ENCODE peak calls at places on chromosomes 3 and 15, in six cellular contexts. U is IMR-90, A is tibial nerve, Q is right cardiac atrium, K is heart left ventricle, P is tibial artery. S is an unnamed sample.

GRCh38 chr3:171354706-171355582 is 105.3 kb downstream of the TNIK start:
- DNase-seq in U (no peak), A (no peak), Q (no peak), K (no peak), P (no peak), S (no peak)

GRCh38 chr3:24149032-24149431 is 203.9 kb downstream of the NR1D2 start:
- DNase-seq in U (no peak), A (no peak), Q (no peak), K (no peak), P (no peak), S (no peak)

GRCh38 chr3:7709383-7710082 is 792.1 kb upstream of the LMCD1 start:
- DNase-seq in U (no peak), A (no peak), Q (no peak), K (no peak), P (no peak), S (no peak)

GRCh38 chr3:9108876-9109569 is 140.4 kb downstream of the SRGAP3 start:
- DNase-seq in U (no peak), A (no peak), Q (no peak), K (no peak), P (no peak), S (no peak)

GRCh38 chr3:187318819-187319616 is 27.5 kb upstream of the MASP1 start:
- DNase-seq in U (peak; percentile 73), A (peak; percentile 60), Q (peak; percentile 57), K (peak; percentile 31), P (peak; percentile 69), S (peak; percentile 62)

GRCh38 chr15:46460426-46460825 is 825.6 kb downstream of the SQOR start:
- DNase-seq in U (no peak), A (no peak), Q (no peak), K (no peak), P (no peak), S (no peak)

GRCh38 chr3:134462236-134463059 is 23.3 kb downstream of the ANAPC13 start:
- DNase-seq in U (peak; percentile 91), A (no peak), Q (no peak), K (no peak), P (no peak), S (no peak)

GRCh38 chr15:58545307-58546065 is 113.7 kb downstream of the LIPC start:
- DNase-seq in U (peak; percentile 17), A (no peak), Q (peak; percentile 29), K (no peak), P (no peak), S (no peak)

GRCh38 chr15:38547255-38547997 is 17.2 kb downstream of the RASGRP1 start:
- DNase-seq in U (peak; percentile 70), A (no peak), Q (no peak), K (no peak), P (no peak), S (no peak)

GRCh38 chr3:107822308-107822707 is 268.5 kb downstream of the CD47 start:
- DNase-seq in U (no peak), A (no peak), Q (no peak), K (no peak), P (no peak), S (no peak)

GRCh38 chr3:66270314-66270713 is 49.5 kb downstream of the SLC25A26 start:
- DNase-seq in U (peak; percentile 79), A (no peak), Q (no peak), K (no peak), P (no peak), S (no peak)

GRCh38 chr3:31010491-31010890 is 116.0 kb upstream of the GADL1 start:
- DNase-seq in U (peak; percentile 52), A (no peak), Q (no peak), K (no peak), P (no peak), S (no peak)

GRCh38 chr3:171346011-171346410 is 114.2 kb downstream of the TNIK start:
- DNase-seq in U (no peak), A (no peak), Q (no peak), K (no peak), P (no peak), S (no peak)

GRCh38 chr15:78715930-78716329 is 74.9 kb upstream of the CHRNB4 start:
- DNase-seq in U (peak; percentile 82), A (no peak), Q (no peak), K (no peak), P (no peak), S (no peak)

GRCh38 chr15:78626611-78627010 is 5.8 kb upstream of the CHRNA3 start:
- DNase-seq in U (no peak), A (no peak), Q (no peak), K (no peak), P (no peak), S (no peak)

GRCh38 chr15:32718822-32719716 is 1.3 kb downstream of the GREM1 start:
- DNase-seq in U (no peak), A (no peak), Q (peak; percentile 54), K (no peak), P (no peak), S (peak; percentile 47)

GRCh38 chr3:50430950-50431435 is 71.7 kb upstream of the TMEM115 start:
- DNase-seq in U (no peak), A (no peak), Q (no peak), K (no peak), P (no peak), S (no peak)

GRCh38 chr3:94162700-94163099 is 99.8 kb downstream of the NSUN3 start:
- DNase-seq in U (peak; percentile 34), A (no peak), Q (no peak), K (no peak), P (no peak), S (peak; percentile 43)

GRCh38 chr3:38247366-38248035 is 18.1 kb upstream of the SLC22A13 start:
- DNase-seq in U (peak; percentile 93), A (peak; percentile 34), Q (no peak), K (no peak), P (no peak), S (peak; percentile 20)

GRCh38 chr3:149936812-149937230 is 33.9 kb downstream of the PFN2 start:
- DNase-seq in U (peak; percentile 62), A (peak; percentile 19), Q (no peak), K (peak; percentile 46), P (peak; percentile 31), S (peak; percentile 54)

GRCh38 chr15:85742186-85742751 is 52.5 kb downstream of the KLHL25 start:
- DNase-seq in U (peak; percentile 66), A (no peak), Q (no peak), K (peak; percentile 26), P (peak; percentile 16), S (no peak)

GRCh38 chr15:38517312-38517711 is 47.3 kb downstream of the RASGRP1 start:
- DNase-seq in U (peak; percentile 77), A (no peak), Q (no peak), K (no peak), P (no peak), S (no peak)

GRCh38 chr3:55434789-55435188 is 52.3 kb downstream of the WNT5A start:
- DNase-seq in U (peak; percentile 21), A (no peak), Q (peak; percentile 50), K (no peak), P (no peak), S (peak; percentile 6)

GRCh38 chr3:61936344-61936937 is 375.1 kb downstream of the PTPRG start:
- DNase-seq in U (peak; percentile 15), A (no peak), Q (peak; percentile 37), K (no peak), P (no peak), S (no peak)

GRCh38 chr3:114827495-114827894 is 319.6 kb downstream of the ZBTB20 start:
- DNase-seq in U (peak; percentile 58), A (no peak), Q (no peak), K (no peak), P (no peak), S (no peak)

DNA sequence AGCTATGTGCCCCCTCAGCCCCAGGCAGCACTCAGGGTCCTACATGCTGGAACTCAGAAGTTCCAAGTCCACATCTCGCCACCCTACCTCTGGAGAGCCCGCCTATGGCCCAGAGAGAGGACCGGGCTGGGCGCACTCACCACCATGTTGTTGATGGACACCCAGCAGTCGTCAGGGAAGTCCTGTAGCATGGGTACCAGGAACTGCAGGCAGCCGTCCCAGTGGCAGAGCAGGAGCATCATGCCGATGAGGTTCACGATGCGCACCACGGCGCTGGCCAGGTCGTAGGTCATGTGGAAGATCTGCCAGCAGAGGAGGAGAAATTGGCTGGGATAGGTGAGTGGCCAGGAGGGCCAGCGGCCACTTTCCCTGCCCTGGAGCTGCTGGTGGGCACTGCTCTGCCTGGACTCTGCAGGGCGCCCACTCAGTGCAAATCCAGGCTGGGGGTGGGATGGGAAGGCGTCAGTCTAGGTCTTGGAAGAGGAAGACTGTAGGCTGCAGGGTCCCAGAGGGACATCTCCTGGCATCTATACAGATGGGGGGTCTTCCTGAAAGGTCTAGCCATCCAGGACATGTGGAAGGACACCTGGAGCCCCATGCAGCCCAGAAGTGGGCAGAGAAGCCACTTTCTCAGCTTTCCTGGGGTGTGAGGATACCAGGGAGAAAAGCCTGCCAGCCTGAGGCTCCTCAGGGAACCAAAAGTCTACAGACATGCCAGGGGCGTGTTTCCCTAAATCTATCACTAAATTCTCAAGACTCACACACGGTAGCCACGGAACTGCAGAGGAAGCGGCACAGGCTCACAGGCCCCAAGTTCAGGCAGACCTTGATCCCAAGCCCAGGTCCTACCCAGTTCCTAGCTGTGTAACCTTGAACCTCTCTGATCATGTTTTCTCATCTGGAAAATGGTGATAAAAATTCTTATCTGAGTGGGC is 36.5 kb downstream of the HCN4 start:
- DNase-seq in U (no peak), A (no peak), Q (no peak), K (peak; percentile 10), P (no peak), S (no peak)
- H3K4me3 ChIP-seq in U (no peak overlapping the region), A (no peak overlapping the region), Q (no peak overlapping the region), K (no peak overlapping the region), P (no peak overlapping the region), S (no peak overlapping the region)

GRCh38 chr3:101577276-101577675 is 3.3 kb downstream of the PCNP start:
- DNase-seq in U (no peak), A (no peak), Q (no peak), K (no peak), P (no peak), S (no peak)
- H3K27ac ChIP-seq in U (no peak overlapping the region), A (no peak overlapping the region), Q (no peak overlapping the region), K (peak overlapping the region; percentile 40), P (no peak overlapping the region), S (no peak overlapping the region)

GRCh38 chr3:196081834-196082470 is at the start of gene TFRC:
- DNase-seq in U (peak; percentile 86), A (peak; percentile 86), Q (peak; percentile 99), K (peak; percentile 96), P (peak; percentile 89), S (peak; percentile 92)
- H3K4me3 ChIP-seq in U (peak within 1 kb of the TSS; percentile 72), A (peak within 1 kb of the TSS; percentile 87), Q (peak within 1 kb of the TSS; percentile 82), K (peak within 1 kb of the TSS; percentile 80), P (peak within 1 kb of the TSS; percentile 72), S (peak within 1 kb of the TSS; percentile 85)

DNA sequence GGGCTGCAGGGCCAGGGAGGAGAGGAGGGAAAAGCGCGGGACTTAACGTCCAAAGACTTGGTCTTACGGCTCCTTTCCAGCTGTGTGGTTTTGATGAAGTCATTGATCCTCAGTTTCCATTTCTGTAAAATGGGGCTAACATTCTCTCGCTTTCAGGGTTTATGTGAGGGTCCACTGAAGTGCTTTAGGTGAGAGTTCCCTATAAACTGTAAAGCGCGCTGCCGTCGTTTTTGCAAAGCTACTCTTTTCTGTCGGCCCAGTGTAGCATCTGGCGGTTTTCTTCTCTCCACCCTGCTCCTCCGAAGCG is 568 bp upstream of the DNAJC17 start:
- DNase-seq in U (peak; percentile 40), A (no peak), Q (no peak), K (no peak), P (no peak), S (no peak)
- H3K27ac ChIP-seq in U (peak overlapping the region; percentile 76), A (peak overlapping the region; percentile 99), Q (peak overlapping the region; percentile 8), K (no peak overlapping the region), P (peak overlapping the region; percentile 98), S (no peak overlapping the region)